ENCODE peak calls at places on chromosomes 4 and X, in ten cellular contexts. One of them, this sample, is unnamed.

GRCh38 chr4:187010052-187010451 is 286.4 kb upstream of the FAT1 start:
- DNase-seq in PC-9: no peak
- DNase-seq in tibial artery: no peak
- DNase-seq in colonic mucosa: no peak
- DNase-seq in heart right ventricle: no peak
- DNase-seq in fibroblast of lung: peak; percentile 43
- DNase-seq in psoas muscle: no peak
- DNase-seq in PC-3: peak; percentile 10
- DNase-seq in uterus: no peak
- DNase-seq in upper lobe of right lung: no peak
- DNase-seq in this sample: no peak

GRCh38 chr4:47528651-47529050 is 43.6 kb downstream of the ATP10D start:
- DNase-seq in PC-9: no peak
- DNase-seq in tibial artery: no peak
- DNase-seq in colonic mucosa: no peak
- DNase-seq in heart right ventricle: no peak
- DNase-seq in fibroblast of lung: peak; percentile 93
- DNase-seq in psoas muscle: no peak
- DNase-seq in PC-3: no peak
- DNase-seq in uterus: no peak
- DNase-seq in upper lobe of right lung: no peak
- DNase-seq in this sample: no peak

GRCh38 chr4:134544303-134544761 is 342.7 kb upstream of the PABPC4L start:
- DNase-seq in PC-9: no peak
- DNase-seq in tibial artery: no peak
- DNase-seq in colonic mucosa: no peak
- DNase-seq in heart right ventricle: no peak
- DNase-seq in fibroblast of lung: peak; percentile 80
- DNase-seq in psoas muscle: no peak
- DNase-seq in PC-3: peak; percentile 47
- DNase-seq in uterus: no peak
- DNase-seq in upper lobe of right lung: no peak
- DNase-seq in this sample: no peak

GRCh38 chrX:41695464-41695863 is 6.7 kb downstream of the GPR34 start:
- DNase-seq in PC-9: no peak
- DNase-seq in tibial artery: no peak
- DNase-seq in colonic mucosa: no peak
- DNase-seq in heart right ventricle: no peak
- DNase-seq in fibroblast of lung: peak; percentile 46
- DNase-seq in psoas muscle: no peak
- DNase-seq in PC-3: no peak
- DNase-seq in uterus: no peak
- DNase-seq in upper lobe of right lung: no peak
- DNase-seq in this sample: no peak

GRCh38 chrX:154378059-154378798 is 866 bp upstream of the EMD start:
- DNase-seq in PC-9: peak; percentile 60
- DNase-seq in tibial artery: peak; percentile 63
- DNase-seq in colonic mucosa: peak; percentile 67
- DNase-seq in heart right ventricle: peak; percentile 67
- DNase-seq in fibroblast of lung: no peak
- DNase-seq in psoas muscle: peak; percentile 67
- DNase-seq in PC-3: peak; percentile 45
- DNase-seq in uterus: peak; percentile 73
- DNase-seq in upper lobe of right lung: peak; percentile 86
- DNase-seq in this sample: no peak

GRCh38 chr4:90393215-90393614 is 266.0 kb downstream of the CCSER1 start:
- DNase-seq in PC-9: no peak
- DNase-seq in tibial artery: no peak
- DNase-seq in colonic mucosa: no peak
- DNase-seq in heart right ventricle: no peak
- DNase-seq in fibroblast of lung: no peak
- DNase-seq in psoas muscle: no peak
- DNase-seq in PC-3: peak; percentile 4
- DNase-seq in uterus: no peak
- DNase-seq in upper lobe of right lung: no peak
- DNase-seq in this sample: no peak

GRCh38 chr4:88144866-88145300 is 13.6 kb downstream of the ABCG2 start:
- DNase-seq in PC-9: peak; percentile 60
- DNase-seq in tibial artery: no peak
- DNase-seq in colonic mucosa: no peak
- DNase-seq in heart right ventricle: no peak
- DNase-seq in fibroblast of lung: no peak
- DNase-seq in psoas muscle: no peak
- DNase-seq in PC-3: peak; percentile 89
- DNase-seq in uterus: no peak
- DNase-seq in upper lobe of right lung: no peak
- DNase-seq in this sample: no peak

GRCh38 chr4:30950737-30951136 is 230.6 kb downstream of the PCDH7 start:
- DNase-seq in PC-9: peak; percentile 54
- DNase-seq in tibial artery: no peak
- DNase-seq in colonic mucosa: peak; percentile 40
- DNase-seq in heart right ventricle: no peak
- DNase-seq in fibroblast of lung: no peak
- DNase-seq in psoas muscle: no peak
- DNase-seq in PC-3: peak; percentile 91
- DNase-seq in uterus: no peak
- DNase-seq in upper lobe of right lung: no peak
- DNase-seq in this sample: no peak

GRCh38 chr4:4582653-4583052 is 40.8 kb upstream of the STX18 start:
- DNase-seq in PC-9: no peak
- DNase-seq in tibial artery: no peak
- DNase-seq in colonic mucosa: no peak
- DNase-seq in heart right ventricle: no peak
- DNase-seq in fibroblast of lung: no peak
- DNase-seq in psoas muscle: no peak
- DNase-seq in PC-3: no peak
- DNase-seq in uterus: no peak
- DNase-seq in upper lobe of right lung: no peak
- DNase-seq in this sample: no peak

GRCh38 chrX:19670321-19670750 is 155.0 kb upstream of the MAP3K15 start:
- DNase-seq in PC-9: no peak
- DNase-seq in tibial artery: no peak
- DNase-seq in colonic mucosa: no peak
- DNase-seq in heart right ventricle: no peak
- DNase-seq in fibroblast of lung: no peak
- DNase-seq in psoas muscle: no peak
- DNase-seq in PC-3: peak; percentile 24
- DNase-seq in uterus: peak; percentile 19
- DNase-seq in upper lobe of right lung: no peak
- DNase-seq in this sample: no peak

GRCh38 chrX:109940411-109940810 is 62.5 kb upstream of the TMEM164 start:
- DNase-seq in PC-9: no peak
- DNase-seq in tibial artery: no peak
- DNase-seq in colonic mucosa: no peak
- DNase-seq in heart right ventricle: no peak
- DNase-seq in fibroblast of lung: peak; percentile 23
- DNase-seq in psoas muscle: no peak
- DNase-seq in PC-3: no peak
- DNase-seq in uterus: no peak
- DNase-seq in upper lobe of right lung: no peak
- DNase-seq in this sample: no peak

GRCh38 chr4:6085943-6086628 is 67.9 kb upstream of the C4orf50 start:
- DNase-seq in PC-9: no peak
- DNase-seq in tibial artery: no peak
- DNase-seq in colonic mucosa: no peak
- DNase-seq in heart right ventricle: no peak
- DNase-seq in fibroblast of lung: no peak
- DNase-seq in psoas muscle: no peak
- DNase-seq in PC-3: no peak
- DNase-seq in uterus: no peak
- DNase-seq in upper lobe of right lung: no peak
- DNase-seq in this sample: no peak

GRCh38 chrX:105552395-105552794 is 269.9 kb upstream of the NRK start:
- DNase-seq in PC-9: peak; percentile 1
- DNase-seq in tibial artery: no peak
- DNase-seq in colonic mucosa: no peak
- DNase-seq in heart right ventricle: no peak
- DNase-seq in fibroblast of lung: peak; percentile 70
- DNase-seq in psoas muscle: no peak
- DNase-seq in PC-3: peak; percentile 88
- DNase-seq in uterus: no peak
- DNase-seq in upper lobe of right lung: no peak
- DNase-seq in this sample: no peak
- TF ChIP-seq CTCF in PC-9: no peak
- TF ChIP-seq CTCF in tibial artery: no peak
- TF ChIP-seq CTCF in colonic mucosa: no peak
- TF ChIP-seq CTCF in heart right ventricle: no peak
- TF ChIP-seq CTCF in fibroblast of lung: no peak
- TF ChIP-seq CTCF in psoas muscle: no peak
- TF ChIP-seq CTCF in PC-3: peak; percentile 58
- TF ChIP-seq CTCF in uterus: no peak
- TF ChIP-seq CTCF in upper lobe of right lung: no peak
- TF ChIP-seq CTCF in this sample: no peak

DNA sequence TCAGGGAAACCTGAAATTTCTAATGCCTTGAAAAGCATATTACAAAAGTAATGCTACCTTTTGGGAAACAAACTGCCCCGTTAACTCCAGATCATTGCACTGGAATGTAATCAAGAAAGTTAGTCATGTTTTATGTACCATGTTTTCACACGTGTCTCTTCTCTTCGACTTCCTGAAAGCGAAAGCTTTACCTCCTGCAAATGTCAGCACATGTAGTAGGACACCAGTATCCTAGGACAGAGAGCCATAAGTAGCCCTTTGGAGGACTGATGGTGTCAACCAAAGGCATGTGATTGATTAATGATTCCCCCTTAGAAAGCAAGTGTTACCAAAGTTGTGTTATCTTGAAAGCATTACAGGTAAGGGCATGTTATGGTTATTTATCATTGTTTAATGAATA is 8.8 kb upstream of the MND1 start:
- DNase-seq in PC-9: no peak
- DNase-seq in tibial artery: no peak
- DNase-seq in colonic mucosa: no peak
- DNase-seq in heart right ventricle: no peak
- DNase-seq in fibroblast of lung: peak; percentile 50
- DNase-seq in psoas muscle: no peak
- DNase-seq in PC-3: peak; percentile 42
- DNase-seq in uterus: no peak
- DNase-seq in upper lobe of right lung: no peak
- DNase-seq in this sample: no peak
- H3K36me3 ChIP-seq in PC-9: no peaks in the 10 kb centered on the region
- H3K36me3 ChIP-seq in tibial artery: no peaks in the 10 kb centered on the region
- H3K36me3 ChIP-seq in colonic mucosa: no peaks in the 10 kb centered on the region
- H3K36me3 ChIP-seq in heart right ventricle: no peaks in the 10 kb centered on the region
- H3K36me3 ChIP-seq in fibroblast of lung: peaks cover 2% of the 10 kb centered on the region
- H3K36me3 ChIP-seq in psoas muscle: peaks cover 9% of the 10 kb centered on the region
- H3K36me3 ChIP-seq in PC-3: no peaks in the 10 kb centered on the region
- H3K36me3 ChIP-seq in uterus: no peaks in the 10 kb centered on the region
- H3K36me3 ChIP-seq in upper lobe of right lung: no peaks in the 10 kb centered on the region
- H3K36me3 ChIP-seq in this sample: no peaks in the 10 kb centered on the region

GRCh38 chr4:93072292-93072691 is 756.3 kb upstream of the ATOH1 start:
- DNase-seq in PC-9: no peak
- DNase-seq in tibial artery: no peak
- DNase-seq in colonic mucosa: no peak
- DNase-seq in heart right ventricle: no peak
- DNase-seq in fibroblast of lung: no peak
- DNase-seq in psoas muscle: no peak
- DNase-seq in PC-3: no peak
- DNase-seq in uterus: no peak
- DNase-seq in upper lobe of right lung: no peak
- DNase-seq in this sample: no peak
- H3K27ac ChIP-seq in PC-9: no peak overlapping the region
- H3K27ac ChIP-seq in tibial artery: no peak overlapping the region
- H3K27ac ChIP-seq in colonic mucosa: no peak overlapping the region
- H3K27ac ChIP-seq in heart right ventricle: no peak overlapping the region
- H3K27ac ChIP-seq in fibroblast of lung: no peak overlapping the region
- H3K27ac ChIP-seq in psoas muscle: no peak overlapping the region
- H3K27ac ChIP-seq in PC-3: no peak overlapping the region
- H3K27ac ChIP-seq in uterus: no peak overlapping the region
- H3K27ac ChIP-seq in upper lobe of right lung: no peak overlapping the region
- H3K27ac ChIP-seq in this sample: no peak overlapping the region

GRCh38 chrX:111829345-111829744 is 46.6 kb upstream of the TRPC5OS start:
- DNase-seq in PC-9: no peak
- DNase-seq in tibial artery: no peak
- DNase-seq in colonic mucosa: no peak
- DNase-seq in heart right ventricle: no peak
- DNase-seq in fibroblast of lung: no peak
- DNase-seq in psoas muscle: no peak
- DNase-seq in PC-3: no peak
- DNase-seq in uterus: no peak
- DNase-seq in upper lobe of right lung: no peak
- DNase-seq in this sample: no peak
- TF ChIP-seq CTCF in PC-9: no peak
- TF ChIP-seq CTCF in tibial artery: no peak
- TF ChIP-seq CTCF in colonic mucosa: no peak
- TF ChIP-seq CTCF in heart right ventricle: no peak
- TF ChIP-seq CTCF in fibroblast of lung: no peak
- TF ChIP-seq CTCF in psoas muscle: no peak
- TF ChIP-seq CTCF in PC-3: no peak
- TF ChIP-seq CTCF in uterus: no peak
- TF ChIP-seq CTCF in upper lobe of right lung: no peak
- TF ChIP-seq CTCF in this sample: no peak

GRCh38 chrX:152647978-152648377 is 10.3 kb downstream of the GABRQ start:
- DNase-seq in PC-9: no peak
- DNase-seq in tibial artery: no peak
- DNase-seq in colonic mucosa: no peak
- DNase-seq in heart right ventricle: no peak
- DNase-seq in fibroblast of lung: no peak
- DNase-seq in psoas muscle: no peak
- DNase-seq in PC-3: no peak
- DNase-seq in uterus: no peak
- DNase-seq in upper lobe of right lung: no peak
- DNase-seq in this sample: no peak
- H3K36me3 ChIP-seq in PC-9: no peaks in the 10 kb centered on the region
- H3K36me3 ChIP-seq in tibial artery: no peaks in the 10 kb centered on the region
- H3K36me3 ChIP-seq in colonic mucosa: no peaks in the 10 kb centered on the region
- H3K36me3 ChIP-seq in heart right ventricle: no peaks in the 10 kb centered on the region
- H3K36me3 ChIP-seq in fibroblast of lung: no peaks in the 10 kb centered on the region
- H3K36me3 ChIP-seq in psoas muscle: no peaks in the 10 kb centered on the region
- H3K36me3 ChIP-seq in PC-3: no peaks in the 10 kb centered on the region
- H3K36me3 ChIP-seq in uterus: no peaks in the 10 kb centered on the region
- H3K36me3 ChIP-seq in upper lobe of right lung: no peaks in the 10 kb centered on the region
- H3K36me3 ChIP-seq in this sample: no peaks in the 10 kb centered on the region

GRCh38 chrX:135114392-135114791 is 5.9 kb downstream of the ETDB start:
- DNase-seq in PC-9: no peak
- DNase-seq in tibial artery: no peak
- DNase-seq in colonic mucosa: no peak
- DNase-seq in heart right ventricle: no peak
- DNase-seq in fibroblast of lung: no peak
- DNase-seq in psoas muscle: no peak
- DNase-seq in PC-3: no peak
- DNase-seq in uterus: no peak
- DNase-seq in upper lobe of right lung: no peak
- DNase-seq in this sample: no peak
- H3K27ac ChIP-seq in PC-9: no peak overlapping the region
- H3K27ac ChIP-seq in tibial artery: no peak overlapping the region
- H3K27ac ChIP-seq in colonic mucosa: no peak overlapping the region
- H3K27ac ChIP-seq in heart right ventricle: no peak overlapping the region
- H3K27ac ChIP-seq in fibroblast of lung: no peak overlapping the region
- H3K27ac ChIP-seq in psoas muscle: no peak overlapping the region
- H3K27ac ChIP-seq in PC-3: no peak overlapping the region
- H3K27ac ChIP-seq in uterus: no peak overlapping the region
- H3K27ac ChIP-seq in upper lobe of right lung: no peak overlapping the region
- H3K27ac ChIP-seq in this sample: no peak overlapping the region